ENCODE peak calls at places on chromosomes 13 and 19, in nine cellular contexts. J, C, A, U, I, S, W, Q and X are unnamed samples.

GRCh38 chr13:81738364-81738763 is 1397.4 kb upstream of the SPRY2 start:
- DNase-seq in S (peak; percentile 85), C (no peak), J (no peak), A (no peak), U (no peak), I (no peak), Q (no peak), W (no peak), X (no peak)

GRCh38 chr13:22412452-22412851 is 741.6 kb downstream of the FGF9 start:
- DNase-seq in U (no peak), S (no peak), I (no peak), C (no peak), J (no peak), W (no peak), Q (no peak), A (no peak), X (no peak)

GRCh38 chr13:23552171-23552570 is 18.0 kb upstream of the TNFRSF19 start:
- DNase-seq in Q (no peak), A (no peak), W (no peak), I (no peak), J (no peak), U (no peak), C (no peak), S (no peak), X (no peak)

GRCh38 chr13:30679483-30680330 is 55.6 kb upstream of the ALOX5AP start:
- DNase-seq in S (peak; percentile 43), A (peak; percentile 37), U (no peak), W (no peak), J (no peak), Q (peak; percentile 55), I (no peak), C (no peak), X (no peak)

GRCh38 chr19:18736415-18737336 is 53.2 kb downstream of the CRTC1 start:
- DNase-seq in A (no peak), J (peak; percentile 81), U (no peak), C (peak; percentile 59), S (no peak), W (no peak), I (no peak), Q (peak; percentile 43), X (peak; percentile 34)

GRCh38 chr13:91375119-91375729 is 23.2 kb upstream of the GPC5 start:
- DNase-seq in S (peak; percentile 15), A (no peak), I (no peak), W (no peak), C (no peak), J (no peak), Q (no peak), U (no peak), X (peak; percentile 47)

GRCh38 chr13:44147222-44147621 is 226.4 kb upstream of the SERP2 start:
- DNase-seq in Q (no peak), U (no peak), W (no peak), J (no peak), A (no peak), I (no peak), S (no peak), C (no peak), X (no peak)

GRCh38 chr19:30653646-30654386 is 281.6 kb downstream of the ZNF536 start:
- DNase-seq in W (no peak), J (no peak), U (no peak), Q (no peak), I (no peak), C (no peak), A (no peak), S (no peak), X (no peak)

GRCh38 chr13:24218320-24218719 is 57.8 kb downstream of the SPATA13 start:
- DNase-seq in I (no peak), Q (no peak), J (no peak), C (no peak), S (no peak), U (no peak), W (no peak), A (no peak), X (no peak)

GRCh38 chr13:42214445-42214844 is 57.5 kb upstream of the AKAP11 start:
- DNase-seq in C (no peak), U (no peak), I (no peak), Q (no peak), W (no peak), J (no peak), A (no peak), S (peak; percentile 29), X (no peak)

GRCh38 chr13:35699181-35699580 is 222.7 kb upstream of the MAB21L1 start:
- DNase-seq in I (no peak), U (no peak), S (no peak), W (no peak), J (no peak), A (no peak), Q (peak; percentile 87), C (no peak), X (no peak)

GRCh38 chr13:48585456-48585840 is 52.6 kb upstream of the RCBTB2 start:
- DNase-seq in J (no peak), U (no peak), S (no peak), C (no peak), A (no peak), I (no peak), W (no peak), Q (peak; percentile 47), X (no peak)

GRCh38 chr19:29277107-29277506 is 64.2 kb upstream of the UQCRFS1 start:
- DNase-seq in Q (no peak), W (no peak), C (no peak), S (no peak), I (no peak), J (no peak), U (no peak), A (no peak), X (no peak)

GRCh38 chr19:51811344-51811743 is 16.4 kb downstream of the FPR3 start:
- DNase-seq in Q (no peak), W (no peak), A (no peak), C (peak; percentile 78), I (no peak), U (no peak), J (peak; percentile 31), S (no peak), X (peak; percentile 95)

GRCh38 chr13:67366533-67366932 is 136.4 kb upstream of the PCDH9 start:
- DNase-seq in I (no peak), A (no peak), Q (peak; percentile 52), J (no peak), C (no peak), U (no peak), S (peak; percentile 40), W (no peak), X (no peak)

GRCh38 chr13:99859178-99860177 is 112.1 kb downstream of the ZIC5 start:
- DNase-seq in S (no peak), C (no peak), W (no peak), A (no peak), I (no peak), J (no peak), Q (no peak), U (no peak), X (no peak)

GRCh38 chr19:3389876-3390361 is 23.5 kb downstream of the NFIC start:
- DNase-seq in I (no peak), J (peak; percentile 62), W (no peak), U (no peak), C (no peak), A (no peak), S (no peak), Q (peak; percentile 83), X (no peak)

GRCh38 chr13:110005563-110005962 is 219.2 kb upstream of the IRS2 start:
- DNase-seq in W (no peak), U (no peak), J (no peak), S (no peak), Q (peak; percentile 52), C (no peak), I (no peak), A (no peak), X (no peak)

DNA sequence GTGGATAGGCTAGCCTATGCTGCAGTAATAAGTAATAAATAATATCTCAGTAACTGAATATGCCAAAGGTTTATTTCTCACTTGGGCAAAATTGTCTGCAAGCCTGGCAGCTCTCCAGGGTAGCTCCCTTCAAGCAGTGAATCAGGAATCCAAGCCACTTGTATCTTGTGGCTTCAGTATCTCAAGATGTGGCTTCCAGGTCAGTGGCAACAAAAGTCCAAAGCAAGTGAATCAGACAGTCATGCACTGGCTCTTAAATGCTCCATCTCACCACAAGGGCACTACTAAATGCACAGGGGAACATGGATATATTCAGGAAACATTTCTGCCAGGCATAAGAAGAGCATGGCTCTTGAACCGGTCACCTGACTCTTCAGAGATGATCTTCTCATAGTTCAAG is 126.3 kb downstream of the KCTD12 start:
- DNase-seq in W (no peak), I (no peak), S (no peak), A (no peak), J (no peak), C (no peak), U (no peak), Q (no peak), X (no peak)
- TF ChIP-seq CTCF in W (no peak), I (no peak), S (no peak), A (no peak), J (no peak), C (no peak), U (no peak), Q (no peak), X (no peak)

DNA sequence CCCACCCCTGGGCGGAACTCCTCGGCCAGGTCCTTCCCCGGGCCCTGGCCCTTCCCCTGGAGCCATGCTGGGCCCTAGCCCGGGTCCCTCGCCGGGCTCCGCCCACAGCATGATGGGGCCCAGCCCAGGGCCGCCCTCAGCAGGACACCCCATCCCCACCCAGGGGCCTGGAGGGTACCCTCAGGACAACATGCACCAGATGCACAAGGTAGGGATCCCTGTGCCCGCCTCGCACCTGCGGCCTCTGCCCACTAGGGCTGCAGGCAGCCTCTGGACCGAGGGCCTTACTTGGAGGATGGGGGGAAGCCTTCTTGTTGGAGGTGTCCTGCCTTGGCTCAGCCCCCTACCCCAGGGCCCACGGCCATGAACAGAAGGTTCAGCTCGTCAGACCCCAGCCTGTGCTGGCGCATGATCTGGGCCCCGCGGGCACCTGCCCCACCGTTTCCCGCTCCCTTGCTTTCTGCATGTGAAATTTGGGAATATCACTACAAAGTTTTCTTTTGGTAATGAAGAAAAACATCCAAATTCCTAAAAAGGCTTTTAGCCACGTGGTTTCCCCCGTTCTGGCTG is 23.4 kb downstream of the SMARCA4 start:
- DNase-seq in A (no peak), I (no peak), W (no peak), C (no peak), Q (no peak), U (no peak), J (no peak), S (no peak), X (no peak)
- TF ChIP-seq CTCF in A (no peak), I (no peak), W (no peak), C (no peak), Q (no peak), U (no peak), J (no peak), S (no peak), X (no peak)

DNA sequence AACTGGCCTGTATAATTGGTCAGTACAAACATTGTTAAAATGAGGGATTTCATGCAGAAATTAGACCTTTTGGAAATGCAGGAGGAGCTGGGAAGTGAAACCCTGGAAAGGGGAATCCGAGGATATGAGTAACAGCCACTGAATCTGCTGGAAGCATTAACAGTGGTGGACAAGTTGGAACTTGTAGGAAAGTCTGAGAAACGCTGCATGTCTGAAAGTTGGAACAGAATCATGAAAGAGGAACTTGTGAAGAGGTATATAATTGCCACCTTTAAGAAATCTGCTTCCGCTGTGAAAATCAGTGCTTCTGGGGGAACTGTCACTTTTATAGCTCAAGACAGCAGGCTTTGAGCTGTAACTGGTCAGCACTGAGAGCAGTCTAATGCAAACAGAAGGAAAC is 716.5 kb upstream of the PRR20A start:
- DNase-seq in A (no peak), I (no peak), W (no peak), S (peak; percentile 97), Q (no peak), J (no peak), U (no peak), C (no peak), X (no peak)
- TF ChIP-seq CTCF in A (no peak), I (no peak), W (no peak), S (no peak), Q (no peak), J (no peak), U (no peak), C (no peak), X (no peak)

GRCh38 chr19:11227201-11227886 is 12.1 kb upstream of the ANGPTL8 start:
- DNase-seq in J (no peak), A (no peak), S (peak; percentile 43), U (no peak), Q (no peak), C (no peak), I (no peak), W (no peak), X (no peak)
- TF ChIP-seq CTCF in J (no peak), A (no peak), S (peak; percentile 2), U (no peak), Q (no peak), C (no peak), I (no peak), W (no peak), X (no peak)